ENCODE peak calls at places on chromosomes 5 and 9, in four cellular contexts. R is GM12865; F is NCI-H460; P is activated CD4-positive, alpha-beta T cell treated with anti-CD3 and anti-CD28 coated beads for 4 hours. B is an unnamed sample.

GRCh38 chr9:96874947-96875459 is 20.7 kb upstream of the ZNF782 start:
- DNase-seq in P (peak; percentile 42), R (peak; percentile 70), F (no peak), B (no peak)

GRCh38 chr5:160269017-160269416 is 39.7 kb downstream of the FABP6 start:
- DNase-seq in F (no peak), R (no peak), P (no peak), B (peak; percentile 49)

GRCh38 chr5:111960466-111961215 is 203.6 kb upstream of the NREP start:
- DNase-seq in F (no peak), P (no peak), R (no peak), B (no peak)

GRCh38 chr5:16312786-16313185 is 133.2 kb upstream of the MARCHF11 start:
- DNase-seq in P (no peak), F (no peak), R (no peak), B (no peak)

GRCh38 chr5:17180957-17181723 is 36.3 kb upstream of the BASP1 start:
- DNase-seq in F (peak; percentile 65), R (no peak), P (no peak), B (no peak)

GRCh38 chr9:99491408-99492259 is 269.6 kb downstream of the SEC61B start:
- DNase-seq in F (no peak), R (peak; percentile 64), P (no peak), B (no peak)

GRCh38 chr5:41194339-41194738 is 19.0 kb downstream of the C6 start:
- DNase-seq in F (no peak), R (no peak), P (no peak), B (no peak)

GRCh38 chr5:85375525-85375924 is 990.8 kb upstream of the EDIL3 start:
- DNase-seq in P (no peak), R (peak; percentile 0), F (no peak), B (peak; percentile 70)

GRCh38 chr9:134407123-134407779 is 81.0 kb downstream of the RXRA start:
- DNase-seq in F (peak; percentile 96), P (peak; percentile 71), R (peak; percentile 94), B (peak; percentile 88)

GRCh38 chr5:105956456-105957177 is 1714.1 kb downstream of the EFNA5 start:
- DNase-seq in F (peak; percentile 1), P (no peak), R (no peak), B (peak; percentile 30)

GRCh38 chr5:128629162-128629561 is 91.1 kb upstream of the FBN2 start:
- DNase-seq in F (no peak), R (no peak), P (no peak), B (no peak)

GRCh38 chr9:22144226-22144625 is 135.1 kb upstream of the CDKN2B start:
- DNase-seq in P (no peak), F (no peak), R (no peak), B (no peak)

GRCh38 chr9:97075289-97075870 is 36.4 kb upstream of the CTSV start:
- DNase-seq in R (no peak), F (no peak), P (no peak), B (no peak)

GRCh38 chr5:149497357-149497756 is 53.9 kb downstream of the CSNK1A1 start:
- DNase-seq in P (no peak), R (no peak), F (no peak), B (no peak)

GRCh38 chr9:22117511-22118388 is 108.6 kb upstream of the CDKN2B start:
- DNase-seq in F (no peak), R (no peak), P (no peak), B (no peak)

GRCh38 chr5:115842952-115843351 is 1.2 kb downstream of the AP3S1 start:
- DNase-seq in R (no peak), F (no peak), P (no peak), B (no peak)

GRCh38 chr5:67578011-67578410 is 381.4 kb upstream of the CD180 start:
- DNase-seq in F (no peak), R (no peak), P (no peak), B (no peak)